ENCODE peak calls at places on chromosomes 7 and 10, in five cellular contexts. R is hepatic stellate cell, D is AG10803, W is HuH-7.5, B is EL. S is an unnamed sample.

GRCh38 chr10:10821926-10822325 is 195.7 kb upstream of the CELF2 start:
- DNase-seq in R (no peak), D (no peak), W (no peak), B (no peak), S (no peak)

GRCh38 chr10:69847883-69848282 is 46.2 kb downstream of the COL13A1 start:
- DNase-seq in R (peak; percentile 67), D (peak; percentile 23), W (no peak), B (peak; percentile 32), S (no peak)

GRCh38 chr10:103493362-103493871 is at the start of gene NEURL1:
- DNase-seq in R (peak; percentile 35), D (no peak), W (peak; percentile 40), B (no peak), S (no peak)

GRCh38 chr10:82551501-82551900 is 676.5 kb downstream of the NRG3 start:
- DNase-seq in R (no peak), D (no peak), W (no peak), B (no peak), S (no peak)

GRCh38 chr7:134562136-134562535 is 13.2 kb downstream of the AKR1B15 start:
- DNase-seq in R (no peak), D (peak; percentile 93), W (no peak), B (no peak), S (peak; percentile 42)

GRCh38 chr10:13815766-13816165 is 229.0 kb downstream of the PRPF18 start:
- DNase-seq in R (peak; percentile 85), D (peak; percentile 49), W (no peak), B (peak; percentile 66), S (no peak)

GRCh38 chr7:20302866-20303265 is 27.8 kb upstream of the ITGB8 start:
- DNase-seq in R (no peak), D (no peak), W (no peak), B (no peak), S (no peak)

GRCh38 chr10:80472234-80473095 is 18.4 kb downstream of the TSPAN14 start:
- DNase-seq in R (peak; percentile 74), D (peak; percentile 72), W (no peak), B (peak; percentile 85), S (no peak)

GRCh38 chr10:118874171-118874570 is 119.4 kb upstream of the CACUL1 start:
- DNase-seq in R (no peak), D (no peak), W (no peak), B (no peak), S (no peak)

GRCh38 chr10:184174-184573 is 48.9 kb downstream of the ZMYND11 start:
- DNase-seq in R (no peak), D (no peak), W (no peak), B (no peak), S (no peak)

GRCh38 chr10:119005377-119006043 is 24.0 kb upstream of the NANOS1 start:
- DNase-seq in R (no peak), D (no peak), W (no peak), B (peak; percentile 53), S (no peak)

GRCh38 chr10:49737474-49738201 is 24.5 kb downstream of the OGDHL start:
- DNase-seq in R (no peak), D (no peak), W (no peak), B (no peak), S (no peak)

GRCh38 chr10:71084818-71085126 is 127.6 kb upstream of the UNC5B start:
- DNase-seq in R (peak; percentile 1), D (no peak), W (no peak), B (no peak), S (no peak)

GRCh38 chr7:107560898-107561516 is 2.7 kb downstream of the COG5 start:
- DNase-seq in R (no peak), D (no peak), W (no peak), B (peak; percentile 19), S (peak; percentile 57)

GRCh38 chr10:17113346-17113745 is 16.3 kb downstream of the CUBN start:
- DNase-seq in R (no peak), D (no peak), W (no peak), B (peak; percentile 89), S (no peak)